ENCODE peak calls at places on chromosomes 6 and 20, in eight cellular contexts. One of them, this sample, is unnamed.

GRCh38 chr6:144712541-144712940 is 427.4 kb downstream of the UTRN start:
- DNase-seq in astrocyte of the spinal cord: no peak
- DNase-seq in lower lobe of right lung: no peak
- DNase-seq in lower leg skin: no peak
- DNase-seq in right atrium auricular region: no peak
- DNase-seq in colonic mucosa: no peak
- DNase-seq in lung: no peak
- DNase-seq in cardiac muscle cell: no peak
- DNase-seq in this sample: no peak

GRCh38 chr6:48919555-48919954 is 543.5 kb downstream of the MMUT start:
- DNase-seq in lung: no peak
- DNase-seq in cardiac muscle cell: no peak
- DNase-seq in colonic mucosa: no peak
- DNase-seq in right atrium auricular region: no peak
- DNase-seq in astrocyte of the spinal cord: no peak
- DNase-seq in lower leg skin: no peak
- DNase-seq in lower lobe of right lung: no peak
- DNase-seq in this sample: no peak

GRCh38 chr20:2713285-2713684 is 20.7 kb downstream of the EBF4 start:
- DNase-seq in lower leg skin: peak
- DNase-seq in cardiac muscle cell: no peak
- DNase-seq in lower lobe of right lung: no peak
- DNase-seq in right atrium auricular region: peak
- DNase-seq in lung: no peak
- DNase-seq in astrocyte of the spinal cord: no peak
- DNase-seq in colonic mucosa: no peak
- DNase-seq in this sample: no peak

GRCh38 chr6:106383573-106383972 is 23.1 kb downstream of the CRYBG1 start:
- DNase-seq in cardiac muscle cell: no peak
- DNase-seq in lower leg skin: no peak
- DNase-seq in lower lobe of right lung: no peak
- DNase-seq in lung: no peak
- DNase-seq in colonic mucosa: no peak
- DNase-seq in right atrium auricular region: no peak
- DNase-seq in astrocyte of the spinal cord: no peak
- DNase-seq in this sample: no peak

GRCh38 chr6:21748343-21749063 is 155.0 kb downstream of the SOX4 start:
- DNase-seq in cardiac muscle cell: no peak
- DNase-seq in right atrium auricular region: no peak
- DNase-seq in lower leg skin: no peak
- DNase-seq in colonic mucosa: no peak
- DNase-seq in lung: no peak
- DNase-seq in lower lobe of right lung: no peak
- DNase-seq in astrocyte of the spinal cord: peak
- DNase-seq in this sample: peak

GRCh38 chr6:37303891-37304503 is 46.1 kb upstream of the TMEM217 start:
- DNase-seq in cardiac muscle cell: peak
- DNase-seq in colonic mucosa: no peak
- DNase-seq in lower lobe of right lung: no peak
- DNase-seq in lung: no peak
- DNase-seq in right atrium auricular region: no peak
- DNase-seq in astrocyte of the spinal cord: peak
- DNase-seq in lower leg skin: no peak
- DNase-seq in this sample: peak

GRCh38 chr20:62603021-62603906 is 39.0 kb upstream of the SLCO4A1 start:
- DNase-seq in astrocyte of the spinal cord: peak
- DNase-seq in colonic mucosa: peak
- DNase-seq in lower lobe of right lung: peak
- DNase-seq in lower leg skin: peak
- DNase-seq in right atrium auricular region: peak
- DNase-seq in cardiac muscle cell: no peak
- DNase-seq in lung: peak
- DNase-seq in this sample: no peak

GRCh38 chr6:21679761-21680265 is 86.3 kb downstream of the SOX4 start:
- DNase-seq in lower lobe of right lung: no peak
- DNase-seq in colonic mucosa: no peak
- DNase-seq in astrocyte of the spinal cord: peak
- DNase-seq in lung: no peak
- DNase-seq in lower leg skin: no peak
- DNase-seq in cardiac muscle cell: no peak
- DNase-seq in right atrium auricular region: no peak
- DNase-seq in this sample: peak

GRCh38 chr6:151291145-151292055 is 51.6 kb downstream of the AKAP12 start:
- DNase-seq in astrocyte of the spinal cord: peak
- DNase-seq in colonic mucosa: peak
- DNase-seq in lower lobe of right lung: no peak
- DNase-seq in cardiac muscle cell: peak
- DNase-seq in lung: no peak
- DNase-seq in right atrium auricular region: peak
- DNase-seq in lower leg skin: no peak
- DNase-seq in this sample: peak

GRCh38 chr6:137664183-137664582 is 170.0 kb upstream of the OLIG3 start:
- DNase-seq in lung: no peak
- DNase-seq in astrocyte of the spinal cord: no peak
- DNase-seq in colonic mucosa: no peak
- DNase-seq in right atrium auricular region: no peak
- DNase-seq in cardiac muscle cell: no peak
- DNase-seq in lower lobe of right lung: no peak
- DNase-seq in lower leg skin: no peak
- DNase-seq in this sample: no peak

GRCh38 chr6:167797871-167798265 is 28.8 kb upstream of the AFDN start:
- DNase-seq in colonic mucosa: no peak
- DNase-seq in lower leg skin: peak
- DNase-seq in lung: no peak
- DNase-seq in astrocyte of the spinal cord: no peak
- DNase-seq in right atrium auricular region: no peak
- DNase-seq in lower lobe of right lung: no peak
- DNase-seq in cardiac muscle cell: no peak
- DNase-seq in this sample: no peak

GRCh38 chr6:116111552-116112528 is 11.2 kb downstream of the NT5DC1 start:
- DNase-seq in lower lobe of right lung: no peak
- DNase-seq in lower leg skin: no peak
- DNase-seq in colonic mucosa: peak
- DNase-seq in right atrium auricular region: no peak
- DNase-seq in astrocyte of the spinal cord: peak
- DNase-seq in lung: no peak
- DNase-seq in cardiac muscle cell: peak
- DNase-seq in this sample: peak

GRCh38 chr6:4928426-4928825 is 75.4 kb downstream of the RPP40 start:
- DNase-seq in right atrium auricular region: no peak
- DNase-seq in lung: no peak
- DNase-seq in astrocyte of the spinal cord: peak
- DNase-seq in lower leg skin: no peak
- DNase-seq in colonic mucosa: no peak
- DNase-seq in lower lobe of right lung: no peak
- DNase-seq in cardiac muscle cell: no peak
- DNase-seq in this sample: peak

GRCh38 chr6:39731565-39731964 is 6.4 kb upstream of the KIF6 start:
- DNase-seq in lung: no peak
- DNase-seq in colonic mucosa: no peak
- DNase-seq in right atrium auricular region: no peak
- DNase-seq in cardiac muscle cell: no peak
- DNase-seq in lower lobe of right lung: no peak
- DNase-seq in lower leg skin: no peak
- DNase-seq in astrocyte of the spinal cord: no peak
- DNase-seq in this sample: peak

GRCh38 chr6:132673376-132674094 is 14.6 kb upstream of the TAAR1 start:
- DNase-seq in cardiac muscle cell: no peak
- DNase-seq in lower lobe of right lung: no peak
- DNase-seq in astrocyte of the spinal cord: no peak
- DNase-seq in right atrium auricular region: no peak
- DNase-seq in lung: no peak
- DNase-seq in lower leg skin: no peak
- DNase-seq in colonic mucosa: no peak
- DNase-seq in this sample: peak

GRCh38 chr20:35619196-35620095 is 3.8 kb downstream of the SPAG4 start:
- DNase-seq in lower lobe of right lung: peak
- DNase-seq in right atrium auricular region: peak
- DNase-seq in cardiac muscle cell: peak
- DNase-seq in lung: peak
- DNase-seq in astrocyte of the spinal cord: peak
- DNase-seq in colonic mucosa: peak
- DNase-seq in lower leg skin: peak
- DNase-seq in this sample: peak

GRCh38 chr6:170056329-170056728 is 234.5 kb downstream of the DLL1 start:
- DNase-seq in lung: no peak
- DNase-seq in lower leg skin: peak
- DNase-seq in astrocyte of the spinal cord: no peak
- DNase-seq in colonic mucosa: no peak
- DNase-seq in lower lobe of right lung: no peak
- DNase-seq in right atrium auricular region: no peak
- DNase-seq in cardiac muscle cell: no peak
- DNase-seq in this sample: no peak

GRCh38 chr6:31829633-31830492 is 2.3 kb downstream of the HSPA1B start:
- DNase-seq in right atrium auricular region: no peak
- DNase-seq in lung: no peak
- DNase-seq in lower leg skin: no peak
- DNase-seq in lower lobe of right lung: peak
- DNase-seq in cardiac muscle cell: peak
- DNase-seq in astrocyte of the spinal cord: peak
- DNase-seq in colonic mucosa: peak
- DNase-seq in this sample: peak
- H3K4me3 ChIP-seq in right atrium auricular region: peak
- H3K4me3 ChIP-seq in lung: peak
- H3K4me3 ChIP-seq in lower leg skin: peak
- H3K4me3 ChIP-seq in lower lobe of right lung: peak
- H3K4me3 ChIP-seq in cardiac muscle cell: peak
- H3K4me3 ChIP-seq in astrocyte of the spinal cord: peak
- H3K4me3 ChIP-seq in colonic mucosa: peak
- H3K4me3 ChIP-seq in this sample: peak

DNA sequence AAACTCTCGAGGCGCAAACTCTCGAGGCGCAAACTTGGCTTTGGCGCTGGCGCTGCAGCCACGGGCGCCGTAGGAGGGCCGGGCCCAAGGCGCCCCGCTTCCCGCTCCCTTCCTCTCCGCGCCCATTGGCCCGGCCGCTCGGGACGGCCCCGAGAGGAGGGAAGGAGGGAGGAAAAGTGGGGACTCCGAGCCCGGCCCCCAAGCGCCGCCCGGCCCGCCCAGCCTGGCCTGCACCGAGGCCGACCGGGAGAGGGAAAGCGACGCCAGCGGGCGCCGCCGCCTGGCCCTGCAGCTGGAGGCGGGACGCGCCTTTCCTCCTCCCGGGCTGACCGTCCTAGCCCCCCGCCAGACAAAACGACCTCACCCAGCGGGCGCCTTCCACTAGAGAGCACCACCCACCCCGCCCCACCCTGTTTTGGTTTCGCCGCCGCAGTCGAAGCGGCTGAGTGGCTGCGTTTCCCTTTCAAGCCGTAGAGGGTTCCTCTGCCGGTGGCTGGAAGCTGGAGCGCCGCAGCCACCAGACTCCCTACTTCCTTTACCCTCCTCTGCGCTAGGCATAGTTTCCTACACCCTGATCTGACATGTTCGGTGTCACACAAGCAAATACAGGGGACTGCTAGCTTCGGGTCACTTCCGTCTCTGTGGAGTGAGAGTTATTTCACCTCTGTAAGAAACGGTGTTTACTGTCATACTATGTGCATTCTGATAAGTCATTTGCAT is at the start of gene MBOAT1:
- DNase-seq in astrocyte of the spinal cord: peak
- DNase-seq in lower lobe of right lung: peak
- DNase-seq in cardiac muscle cell: peak
- DNase-seq in colonic mucosa: peak
- DNase-seq in lung: peak
- DNase-seq in right atrium auricular region: peak
- DNase-seq in lower leg skin: peak
- DNase-seq in this sample: peak
- TF ChIP-seq CTCF in astrocyte of the spinal cord: no peak
- TF ChIP-seq CTCF in lower lobe of right lung: peak
- TF ChIP-seq CTCF in cardiac muscle cell: no peak
- TF ChIP-seq CTCF in colonic mucosa: no peak
- TF ChIP-seq CTCF in lung: no peak
- TF ChIP-seq CTCF in right atrium auricular region: no peak
- TF ChIP-seq CTCF in lower leg skin: no peak
- TF ChIP-seq CTCF in this sample: no peak

DNA sequence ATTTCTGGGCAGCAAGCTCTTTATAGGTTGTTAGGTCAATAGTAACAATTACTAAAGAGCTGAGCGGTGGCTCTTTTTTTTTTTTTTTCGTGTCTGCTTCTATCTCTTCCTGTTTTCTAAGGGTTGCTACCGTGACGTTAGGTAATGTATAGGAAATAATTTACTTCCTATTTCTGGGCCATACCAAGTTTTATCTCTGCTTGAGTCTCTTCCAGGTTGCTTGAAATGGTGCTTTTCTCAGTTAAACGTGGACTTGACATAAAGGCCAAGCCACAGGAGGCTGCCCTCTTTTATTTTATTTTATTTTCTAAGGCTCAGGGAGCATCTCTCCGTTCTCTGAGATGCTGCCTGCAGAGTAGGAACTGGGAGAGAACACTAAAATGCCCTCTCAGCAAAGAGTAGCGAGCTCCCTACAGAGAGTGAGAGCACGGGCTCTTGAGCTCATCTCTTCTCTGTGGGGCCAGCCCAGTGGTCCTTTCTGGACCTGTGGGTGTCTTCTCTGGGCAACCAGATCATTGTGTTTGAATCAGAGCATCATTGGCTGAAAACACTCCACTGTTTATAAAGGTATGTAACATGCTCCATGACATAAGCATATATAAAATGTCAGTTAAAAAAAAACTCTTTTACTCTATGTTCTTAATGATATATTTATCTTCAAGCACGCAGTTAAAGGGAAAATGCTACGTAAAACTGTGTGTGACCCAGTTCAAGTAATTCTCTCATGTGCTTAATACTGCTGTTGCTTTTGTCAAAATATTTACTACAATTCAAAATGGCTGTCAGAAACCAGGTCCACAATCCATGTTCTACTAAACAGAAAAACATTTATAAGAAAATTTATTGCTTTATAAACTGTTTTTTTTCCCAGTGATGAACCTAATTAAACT is at the start of gene ZNF831:
- DNase-seq in lower leg skin: no peak
- DNase-seq in astrocyte of the spinal cord: no peak
- DNase-seq in right atrium auricular region: no peak
- DNase-seq in cardiac muscle cell: no peak
- DNase-seq in lung: no peak
- DNase-seq in lower lobe of right lung: no peak
- DNase-seq in colonic mucosa: no peak
- DNase-seq in this sample: no peak
- H3K4me3 ChIP-seq in lower leg skin: no peak
- H3K4me3 ChIP-seq in astrocyte of the spinal cord: no peak
- H3K4me3 ChIP-seq in right atrium auricular region: no peak
- H3K4me3 ChIP-seq in cardiac muscle cell: no peak
- H3K4me3 ChIP-seq in lung: no peak
- H3K4me3 ChIP-seq in lower lobe of right lung: peak
- H3K4me3 ChIP-seq in colonic mucosa: no peak
- H3K4me3 ChIP-seq in this sample: no peak

DNA sequence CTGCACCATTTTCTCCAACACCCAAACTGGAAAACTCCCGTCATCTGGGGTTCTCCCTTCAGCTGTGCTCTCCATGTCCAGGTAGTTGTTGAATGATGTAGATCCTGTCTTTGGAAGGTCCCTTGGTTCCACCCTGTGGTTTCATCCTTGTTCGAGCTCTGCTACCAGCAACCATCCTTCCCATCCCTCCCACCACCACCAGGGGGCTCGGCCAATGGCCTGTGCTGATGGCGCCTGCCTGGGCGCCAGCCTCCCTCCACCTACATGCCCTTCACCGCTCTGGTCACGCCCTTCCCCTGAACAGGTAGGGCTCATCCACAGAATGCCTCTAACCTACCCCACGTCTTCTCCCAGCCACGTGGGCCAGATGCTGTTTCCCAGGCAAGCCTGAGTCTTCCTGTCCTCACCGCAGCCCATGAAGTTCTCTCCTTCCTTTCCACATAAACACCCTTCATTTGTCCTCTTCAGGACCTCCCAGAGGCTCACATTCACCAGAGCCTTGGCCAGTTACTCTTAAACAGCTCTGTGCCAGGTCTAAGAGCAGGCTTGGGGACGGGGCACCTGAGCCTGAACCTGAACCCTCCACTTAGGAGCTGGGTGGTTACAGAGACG is 75.1 kb upstream of the DUSP22 start:
- DNase-seq in lung: no peak
- DNase-seq in astrocyte of the spinal cord: no peak
- DNase-seq in lower leg skin: peak
- DNase-seq in lower lobe of right lung: no peak
- DNase-seq in right atrium auricular region: no peak
- DNase-seq in cardiac muscle cell: peak
- DNase-seq in colonic mucosa: peak
- DNase-seq in this sample: peak
- TF ChIP-seq CTCF in lung: no peak
- TF ChIP-seq CTCF in astrocyte of the spinal cord: peak
- TF ChIP-seq CTCF in lower leg skin: no peak
- TF ChIP-seq CTCF in lower lobe of right lung: peak
- TF ChIP-seq CTCF in right atrium auricular region: peak
- TF ChIP-seq CTCF in cardiac muscle cell: peak
- TF ChIP-seq CTCF in colonic mucosa: peak
- TF ChIP-seq CTCF in this sample: peak

This sample was measured in choroid plexus epithelial cell.